ENCODE peak calls at places on chromosomes 5 and 9, in six cellular contexts. M, T, E, W, B and H are unnamed samples.

GRCh38 chr5:106964102-106964501 is 706.6 kb downstream of the EFNA5 start:
- DNase-seq in W (no peak), M (no peak), E (no peak), B (no peak), T (no peak), H (peak; percentile 18)

GRCh38 chr5:172849636-172850453 is 15.8 kb downstream of the ERGIC1 start:
- DNase-seq in B (no peak), M (no peak), E (no peak), T (no peak), W (no peak), H (peak; percentile 67)

GRCh38 chr5:100762163-100762562 is 140.9 kb downstream of the ST8SIA4 start:
- DNase-seq in W (no peak), B (no peak), M (no peak), E (peak; percentile 76), T (no peak), H (peak; percentile 43)

GRCh38 chr9:89532478-89532877 is 34.6 kb upstream of the SEMA4D start:
- DNase-seq in B (no peak), M (no peak), W (no peak), E (no peak), T (no peak), H (no peak)

GRCh38 chr9:27765931-27766835 is 192.9 kb upstream of the C9orf72 start:
- DNase-seq in E (peak; percentile 25), T (no peak), B (no peak), W (no peak), M (no peak), H (no peak)

GRCh38 chr5:139415869-139416268 is 12.0 kb upstream of the SPATA24 start:
- DNase-seq in T (no peak), W (no peak), E (no peak), M (no peak), B (no peak), H (no peak)

GRCh38 chr9:132409828-132410528 is at the start of gene CFAP77:
- DNase-seq in T (no peak), B (peak; percentile 19), E (peak; percentile 73), M (no peak), W (peak; percentile 84), H (peak; percentile 83)

GRCh38 chr5:38187532-38187931 is 70.8 kb upstream of the EGFLAM start:
- DNase-seq in B (peak; percentile 94), T (no peak), E (no peak), M (no peak), W (no peak), H (no peak)

GRCh38 chr9:69667306-69667705 is 4.9 kb downstream of the APBA1 start:
- DNase-seq in W (no peak), B (no peak), M (no peak), E (no peak), T (no peak), H (no peak)

GRCh38 chr9:130287736-130288135 is 22.2 kb downstream of the HMCN2 start:
- DNase-seq in B (peak; percentile 99), M (peak; percentile 79), T (no peak), E (no peak), W (no peak), H (peak; percentile 60)

GRCh38 chr5:79109527-79110492 is 1.8 kb upstream of the BHMT start:
- DNase-seq in E (no peak), M (peak; percentile 11), T (no peak), W (no peak), B (no peak), H (peak; percentile 27)

GRCh38 chr9:124501771-124502320 is 5.4 kb downstream of the NR5A1 start:
- DNase-seq in B (no peak), W (no peak), E (no peak), M (no peak), T (no peak), H (no peak)